ENCODE peak calls at places on chromosomes 5 and 9, in four cellular contexts. K is K562, S is GM12878, T is HepG2. F is an unnamed sample.

GRCh38 chr9:69131682-69132081 is 42.4 kb upstream of the TJP2 start:
- DNase-seq in K (no peak), T (peak), S (no peak), F (no peak)

GRCh38 chr9:118023649-118024048 is 319.4 kb downstream of the TLR4 start:
- DNase-seq in K (no peak), S (no peak), T (no peak), F (no peak)

GRCh38 chr5:173089581-173089980 is 33.4 kb downstream of the CREBRF start:
- DNase-seq in S (no peak), T (no peak), K (no peak), F (no peak)

GRCh38 chr9:93451762-93452709 is 551 bp downstream of the FAM120A start:
- DNase-seq in T (peak), K (peak), S (no peak), F (peak)

GRCh38 chr9:86766912-86767311 is 180.4 kb downstream of the GAS1 start:
- DNase-seq in K (no peak), T (peak), S (no peak), F (peak)

GRCh38 chr5:82719368-82719767 is 357.8 kb downstream of the TMEM167A start:
- DNase-seq in T (no peak), K (no peak), S (no peak), F (no peak)

GRCh38 chr5:39661026-39661779 is 236.4 kb upstream of the DAB2 start:
- DNase-seq in T (no peak), S (no peak), K (no peak), F (no peak)

GRCh38 chr5:89353837-89354551 is 471.0 kb upstream of the MEF2C start:
- DNase-seq in T (no peak), S (peak), K (no peak), F (no peak)

GRCh38 chr5:134873494-134873893 is 677 bp upstream of the TXNDC15 start:
- DNase-seq in S (no peak), T (no peak), K (peak), F (no peak)

GRCh38 chr9:72996106-72996505 is 43.3 kb upstream of the ALDH1A1 start:
- DNase-seq in S (no peak), T (no peak), K (no peak), F (no peak)

GRCh38 chr9:26675055-26675454 is 217.5 kb downstream of the CAAP1 start:
- DNase-seq in K (no peak), S (no peak), T (no peak), F (no peak)

GRCh38 chr9:124220551-124221451 is 36.9 kb upstream of the NEK6 start:
- DNase-seq in T (peak), S (no peak), K (no peak), F (no peak)

GRCh38 chr5:17411436-17411835 is 86.6 kb upstream of the TAF11L2 start:
- DNase-seq in K (no peak), S (no peak), T (no peak), F (no peak)

GRCh38 chr5:54234304-54234938 is 76.0 kb downstream of the ARL15 start:
- DNase-seq in T (peak), K (no peak), S (no peak), F (no peak)

GRCh38 chr5:44443172-44443571 is 54.0 kb upstream of the FGF10 start:
- DNase-seq in K (no peak), T (no peak), S (no peak), F (no peak)

GRCh38 chr5:126370796-126371718 is 52.2 kb upstream of the GRAMD2B start:
- DNase-seq in S (no peak), K (no peak), T (peak), F (no peak)

GRCh38 chr5:101437341-101437740 is 534.3 kb upstream of the ST8SIA4 start:
- DNase-seq in T (no peak), S (no peak), K (no peak), F (no peak)

GRCh38 chr5:84411832-84412605 is 27.3 kb upstream of the EDIL3 start:
- DNase-seq in K (no peak), S (no peak), T (no peak), F (no peak)

GRCh38 chr5:8908055-8908683 is 637.7 kb downstream of the SEMA5A start:
- DNase-seq in S (no peak), K (peak), T (no peak), F (peak)

GRCh38 chr9:7615344-7615743 is 184.2 kb downstream of the DMAC1 start:
- DNase-seq in T (no peak), S (no peak), K (no peak), F (no peak)

GRCh38 chr9:21995652-21996275 is 1.2 kb downstream of the CDKN2B-AS1 start:
- DNase-seq in K (no peak), T (no peak), S (no peak), F (no peak)

GRCh38 chr9:79185866-79186265 is 385.9 kb upstream of the TLE4 start:
- DNase-seq in T (no peak), K (no peak), S (no peak), F (no peak)

GRCh38 chr9:18922161-18922910 is 110.7 kb downstream of the SAXO1 start:
- DNase-seq in K (no peak), T (no peak), S (no peak), F (no peak)

GRCh38 chr5:136034976-136035375 is 6.2 kb downstream of the TGFBI start:
- DNase-seq in T (no peak), S (no peak), K (no peak), F (no peak)

GRCh38 chr5:128774605-128775004 is 190.7 kb upstream of the SLC27A6 start:
- DNase-seq in S (no peak), T (no peak), K (no peak), F (no peak)

GRCh38 chr5:55672477-55672911 is 39.6 kb downstream of the SLC38A9 start:
- DNase-seq in S (no peak), K (no peak), T (no peak), F (no peak)

GRCh38 chr5:88732862-88733261 is 150.1 kb downstream of the MEF2C start:
- DNase-seq in T (no peak), K (no peak), S (no peak), F (no peak)

GRCh38 chr5:96870094-96871021 is 5.9 kb upstream of the ERAP2 start:
- DNase-seq in S (no peak), K (no peak), T (no peak), F (no peak)

GRCh38 chr5:18305288-18305899 is 671.1 kb downstream of the TAF11L14 start:
- DNase-seq in T (peak), S (no peak), K (peak), F (peak)

GRCh38 chr9:36866840-36867239 is 167.2 kb downstream of the PAX5 start:
- DNase-seq in S (no peak), T (peak), K (no peak), F (peak)

GRCh38 chr5:66864240-66864884 is 268.2 kb downstream of the MAST4 start:
- DNase-seq in K (no peak), S (no peak), T (peak), F (no peak)

GRCh38 chr9:114093761-114094505 is 5.2 kb downstream of the KIF12 start:
- DNase-seq in S (no peak), K (no peak), T (no peak), F (no peak)

DNA sequence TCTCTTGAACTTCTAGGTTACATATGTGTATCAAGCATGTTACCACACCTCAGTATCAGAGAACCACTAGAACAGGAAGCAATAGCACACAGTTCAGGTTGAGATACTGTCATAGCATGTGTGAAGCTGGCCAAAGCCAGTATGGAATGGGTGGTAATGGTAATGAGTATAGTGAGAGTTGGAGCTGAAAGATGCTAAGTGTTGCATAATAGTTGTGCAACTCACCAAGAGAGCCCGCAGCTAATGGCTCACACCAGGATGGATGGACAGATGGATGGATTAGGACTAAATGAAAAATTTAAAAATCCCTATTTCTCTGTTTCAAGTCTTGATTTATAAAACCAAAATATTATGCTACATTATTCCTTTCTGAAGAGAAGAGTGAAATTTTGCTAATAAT is 53.4 kb upstream of the KCNN2 start:
- DNase-seq in S (no peak), K (no peak), T (no peak), F (no peak)
- TF ChIP-seq TARDBP in S (no peak), K (no peak), T (no peak), F (no peak)

GRCh38 chr5:161058751-161059150 is 206.7 kb upstream of the ATP10B start:
- DNase-seq in T (no peak), K (no peak), S (no peak), F (no peak)
- TF ChIP-seq FOXK2 in T (no peak), K (no peak), S (no peak), F (no peak)

DNA sequence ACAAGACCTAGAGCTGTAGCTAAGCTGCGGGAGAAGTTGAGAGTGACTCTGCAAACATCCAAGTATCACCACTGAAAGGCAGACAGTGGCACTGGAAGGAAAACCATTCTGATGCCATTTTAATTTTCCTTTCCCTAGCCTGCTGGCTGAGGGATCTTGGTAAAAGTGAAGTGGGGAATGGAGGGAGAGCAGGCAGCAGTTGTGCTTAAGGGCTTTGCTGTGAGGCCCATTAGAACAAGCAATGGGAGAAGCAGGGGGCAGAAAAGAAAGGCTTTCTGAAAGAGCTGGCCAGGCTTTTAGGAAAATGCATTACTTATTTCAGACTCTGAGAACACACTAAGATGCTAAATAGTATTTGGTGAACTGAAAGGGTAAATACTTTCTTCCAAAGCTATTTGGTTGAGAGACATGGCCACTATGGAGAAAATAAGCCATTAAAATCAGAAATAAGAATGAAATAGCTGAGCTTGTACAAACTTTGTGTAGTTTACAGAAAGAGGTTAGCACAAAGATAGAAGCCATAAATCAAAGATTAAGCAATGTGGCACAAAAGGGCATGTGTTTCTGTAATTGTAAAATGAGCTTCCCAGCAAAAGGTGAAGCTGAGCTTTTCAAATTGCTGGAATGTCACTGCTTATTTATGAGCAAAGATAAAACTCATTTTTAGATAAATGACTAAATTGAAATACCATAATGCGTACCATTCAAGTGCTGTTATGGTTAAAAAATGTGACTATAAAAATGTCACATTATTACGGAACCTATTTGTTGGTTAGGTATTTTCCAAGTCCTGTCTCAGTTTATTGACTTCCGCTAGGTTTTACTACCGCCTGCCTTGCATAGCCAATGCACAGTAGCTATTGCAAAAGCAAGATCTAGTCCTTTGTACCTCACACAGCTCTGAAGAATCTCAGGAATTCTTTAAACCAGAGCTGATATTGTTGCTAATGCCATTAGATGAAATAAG is 20.8 kb downstream of the SNCAIP start:
- DNase-seq in T (no peak), S (no peak), K (no peak), F (no peak)
- TF ChIP-seq TARDBP in T (no peak), S (no peak), K (no peak), F (no peak)

GRCh38 chr5:92800360-92800759 is 780.7 kb downstream of the NR2F1-AS1 start:
- DNase-seq in S (no peak), K (no peak), T (no peak), F (no peak)
- TF ChIP-seq FOXK2 in S (no peak), K (no peak), T (no peak), F (no peak)

GRCh38 chr5:7742241-7742656 is 108.7 kb downstream of the CFAP90 start:
- DNase-seq in K (no peak), S (no peak), T (no peak), F (no peak)
- TF ChIP-seq TARDBP in K (no peak), S (no peak), T (no peak), F (no peak)

DNA sequence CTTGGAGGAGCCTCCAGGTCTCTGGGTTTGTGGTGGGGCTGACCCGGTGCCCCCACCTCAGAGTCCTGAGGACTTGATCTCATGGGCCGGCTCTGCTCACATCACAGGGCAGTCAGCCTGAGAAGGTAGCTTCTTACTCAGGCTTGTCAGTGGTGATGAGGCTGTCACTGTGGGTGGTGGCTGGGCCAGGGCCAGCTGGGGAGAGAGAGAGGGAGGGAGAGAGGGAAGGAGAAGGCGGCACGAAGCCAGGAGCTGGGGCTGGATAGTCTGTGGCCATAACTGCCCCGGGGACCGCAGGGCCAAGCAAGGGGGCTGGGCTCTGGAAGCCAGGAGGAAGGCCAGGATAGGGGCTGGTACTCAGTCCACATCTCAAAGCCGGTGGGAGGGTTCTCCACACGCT is 6.5 kb downstream of the NTNG2 start:
- DNase-seq in K (no peak), T (no peak), S (no peak), F (no peak)
- TF ChIP-seq FOXK2 in K (no peak), T (no peak), S (no peak), F (no peak)

GRCh38 chr5:112734597-112734996 is 3.1 kb upstream of the APC start:
- DNase-seq in T (no peak), K (no peak), S (no peak), F (no peak)

GRCh38 chr5:112733586-112733985 is 4.1 kb upstream of the APC start:
- DNase-seq in K (no peak), T (no peak), S (no peak), F (no peak)

GRCh38 chr5:112737472-112738179 is at the start of gene APC:
- DNase-seq in S (peak), K (peak), T (peak), F (peak)

GRCh38 chr5:112737088-112737471 is 605 bp upstream of the APC start:
- DNase-seq in T (no peak), S (no peak), K (no peak), F (no peak)

GRCh38 chr5:112735702-112736101 is 2.0 kb upstream of the APC start:
- DNase-seq in K (no peak), T (no peak), S (no peak), F (no peak)
- TF ChIP-seq TARDBP in K (no peak), T (no peak), S (no peak), F (no peak)

GRCh38 chr9:34157308-34157707 is 21.5 kb upstream of the UBAP1 start:
- DNase-seq in K (no peak), S (no peak), T (no peak), F (no peak)

GRCh38 chr9:34163439-34163838 is 15.4 kb upstream of the UBAP1 start:
- DNase-seq in K (no peak), S (no peak), T (no peak), F (no peak)

GRCh38 chr9:34157898-34158297 is 20.9 kb upstream of the UBAP1 start:
- DNase-seq in K (no peak), S (no peak), T (no peak), F (no peak)

GRCh38 chr9:34154052-34154451 is 24.8 kb upstream of the UBAP1 start:
- DNase-seq in T (no peak), S (no peak), K (no peak), F (no peak)

GRCh38 chr9:34158362-34158869 is 20.4 kb upstream of the UBAP1 start:
- DNase-seq in T (peak), S (no peak), K (peak), F (no peak)
- TF ChIP-seq FOXK2 in T (no peak), S (no peak), K (peak), F (no peak)

F was measured in HEK293T.